ENCODE peak calls at places on chromosomes 5 and 9, in four cellular contexts. Z is A172, W is left colon, K is NCI-H1105 treated with DMSO at 0.1 percent for 48 hours. C is an unnamed sample.

GRCh38 chr5:32432633-32433032 is 11.9 kb downstream of the ZFR start:
- DNase-seq in Z (no peak), K (no peak), W (no peak), C (no peak)

GRCh38 chr9:86405926-86406325 is 51.7 kb upstream of the TUT7 start:
- DNase-seq in Z (peak), W (no peak), K (no peak), C (peak)

GRCh38 chr5:87411586-87412416 is 929 bp downstream of the CCNH start:
- DNase-seq in K (no peak), W (peak), Z (peak), C (peak)

GRCh38 chr5:11650936-11651335 is 253.3 kb downstream of the CTNND2 start:
- DNase-seq in W (no peak), K (no peak), Z (no peak), C (no peak)

GRCh38 chr9:136599811-136600660 is 54.2 kb upstream of the NOTCH1 start:
- DNase-seq in Z (no peak), K (no peak), W (no peak), C (no peak)

GRCh38 chr5:181203842-181204560 is 995 bp downstream of the TRIM7 start:
- DNase-seq in K (no peak), Z (no peak), W (peak), C (no peak)

GRCh38 chr5:131684595-131684994 is 49.6 kb upstream of the RAPGEF6 start:
- DNase-seq in K (no peak), Z (no peak), W (no peak), C (no peak)

GRCh38 chr5:14182761-14183160 is 39.6 kb downstream of the TRIO start:
- DNase-seq in K (no peak), Z (no peak), W (no peak), C (no peak)

GRCh38 chr9:36189978-36190377 is 743 bp upstream of the CLTA start:
- DNase-seq in K (no peak), Z (peak), W (peak), C (no peak)

GRCh38 chr5:102481044-102481715 is 17.6 kb downstream of the SLCO6A1 start:
- DNase-seq in Z (no peak), W (no peak), K (peak), C (peak)

GRCh38 chr9:127561491-127562270 is 50.4 kb upstream of the STXBP1 start:
- DNase-seq in Z (peak), W (peak), K (no peak), C (peak)

GRCh38 chr5:54222336-54222735 is 88.0 kb downstream of the ARL15 start:
- DNase-seq in K (no peak), W (no peak), Z (peak), C (no peak)

GRCh38 chr5:78534148-78535009 is 114.2 kb downstream of the LHFPL2 start:
- DNase-seq in Z (peak), K (no peak), W (no peak), C (no peak)

GRCh38 chr9:129995409-129996160 is 47.4 kb downstream of the FNBP1 start:
- DNase-seq in Z (peak), K (no peak), W (no peak), C (no peak)

GRCh38 chr9:3125602-3126392 is 281.9 kb upstream of the PUM3 start:
- DNase-seq in Z (no peak), W (no peak), K (no peak), C (no peak)

GRCh38 chr5:157109744-157110143 is 900 bp upstream of the HAVCR2 start:
- DNase-seq in K (no peak), Z (no peak), W (no peak), C (no peak)

GRCh38 chr9:21597284-21597683 is 115.2 kb upstream of the IFNE start:
- DNase-seq in K (no peak), Z (no peak), W (no peak), C (no peak)

GRCh38 chr5:54390015-54390414 is 65.5 kb upstream of the HSPB3 start:
- DNase-seq in K (peak), W (peak), Z (peak), C (peak)

GRCh38 chr5:59351076-59351794 is 542.3 kb downstream of the PDE4D start:
- DNase-seq in Z (no peak), K (no peak), W (no peak), C (peak)

GRCh38 chr9:80649001-80649420 is 1040.3 kb downstream of the TLE1 start:
- DNase-seq in K (no peak), W (peak), Z (peak), C (peak)

GRCh38 chr9:99433555-99433954 is 211.5 kb downstream of the SEC61B start:
- DNase-seq in Z (peak), K (no peak), W (peak), C (peak)

GRCh38 chr9:128946945-128947422 is 419 bp downstream of the DOLK start:
- DNase-seq in W (no peak), Z (no peak), K (peak), C (no peak)

GRCh38 chr9:108041551-108041950 is 552.0 kb upstream of the KLF4 start:
- DNase-seq in W (no peak), Z (peak), K (no peak), C (no peak)

GRCh38 chr5:16736158-16736994 is 119.6 kb upstream of the RETREG1 start:
- DNase-seq in Z (peak), W (peak), K (peak), C (peak)

GRCh38 chr5:105907016-105907415 is 1763.7 kb downstream of the EFNA5 start:
- DNase-seq in W (no peak), K (no peak), Z (no peak), C (no peak)

C was measured in H4.